ENCODE peak calls at places on chromosomes 11 and 22, in five cellular contexts. One of them, this sample, is unnamed.
A peak's percentile ranks its signal among the peaks of the same experiment; 100 is the strongest.

GRCh38 chr22:47337161-47337621 is 574.7 kb downstream of the TBC1D22A start:
- DNase-seq in HAP-1: no peak
- DNase-seq in left lung: no peak
- DNase-seq in fibroblast of mammary gland: peak; percentile 47
- DNase-seq in cardiac fibroblast: peak; percentile 4
- DNase-seq in this sample: peak; percentile 34

GRCh38 chr11:30147293-30147692 is 83.5 kb upstream of the FSHB start:
- DNase-seq in fibroblast of mammary gland: no peak
- DNase-seq in left lung: no peak
- DNase-seq in HAP-1: no peak
- DNase-seq in cardiac fibroblast: no peak
- DNase-seq in this sample: no peak

GRCh38 chr11:41612415-41612814 is 153.0 kb upstream of the LRRC4C start:
- DNase-seq in fibroblast of mammary gland: no peak
- DNase-seq in cardiac fibroblast: peak; percentile 27
- DNase-seq in HAP-1: no peak
- DNase-seq in left lung: no peak
- DNase-seq in this sample: peak; percentile 11

GRCh38 chr11:132258865-132259264 is 888.5 kb downstream of the NTM start:
- DNase-seq in fibroblast of mammary gland: no peak
- DNase-seq in HAP-1: no peak
- DNase-seq in cardiac fibroblast: peak; percentile 24
- DNase-seq in left lung: no peak
- DNase-seq in this sample: peak; percentile 16

GRCh38 chr11:2892215-2893020 is 6.8 kb upstream of the CDKN1C start:
- DNase-seq in HAP-1: peak; percentile 83
- DNase-seq in cardiac fibroblast: peak; percentile 41
- DNase-seq in fibroblast of mammary gland: peak; percentile 44
- DNase-seq in left lung: peak; percentile 74
- DNase-seq in this sample: peak; percentile 49

GRCh38 chr22:27372969-27373670 is 428.4 kb downstream of the MN1 start:
- DNase-seq in left lung: no peak
- DNase-seq in cardiac fibroblast: no peak
- DNase-seq in HAP-1: peak; percentile 83
- DNase-seq in fibroblast of mammary gland: no peak
- DNase-seq in this sample: no peak

GRCh38 chr11:60485987-60486386 is 6.6 kb upstream of the MS4A12 start:
- DNase-seq in cardiac fibroblast: peak; percentile 7
- DNase-seq in HAP-1: peak; percentile 76
- DNase-seq in left lung: no peak
- DNase-seq in fibroblast of mammary gland: no peak
- DNase-seq in this sample: no peak

GRCh38 chr11:111674941-111675340 is 72.7 kb downstream of the SIK2 start:
- DNase-seq in HAP-1: no peak
- DNase-seq in fibroblast of mammary gland: peak; percentile 57
- DNase-seq in left lung: no peak
- DNase-seq in cardiac fibroblast: no peak
- DNase-seq in this sample: no peak

GRCh38 chr11:62923634-62924411 is 2.7 kb upstream of the CHRM1 start:
- DNase-seq in cardiac fibroblast: no peak
- DNase-seq in fibroblast of mammary gland: no peak
- DNase-seq in left lung: no peak
- DNase-seq in HAP-1: peak; percentile 58
- DNase-seq in this sample: no peak

GRCh38 chr11:130606181-130606580 is 157.7 kb downstream of the ADAMTS15 start:
- DNase-seq in fibroblast of mammary gland: peak; percentile 79
- DNase-seq in left lung: no peak
- DNase-seq in cardiac fibroblast: no peak
- DNase-seq in HAP-1: no peak
- DNase-seq in this sample: peak; percentile 46

GRCh38 chr11:103108933-103109817 is at the start of gene DYNC2H1:
- DNase-seq in cardiac fibroblast: peak; percentile 93
- DNase-seq in HAP-1: peak; percentile 93
- DNase-seq in fibroblast of mammary gland: peak; percentile 91
- DNase-seq in left lung: peak; percentile 93
- DNase-seq in this sample: peak; percentile 93

GRCh38 chr11:85407648-85408047 is 219.5 kb downstream of the DLG2 start:
- DNase-seq in cardiac fibroblast: no peak
- DNase-seq in HAP-1: no peak
- DNase-seq in fibroblast of mammary gland: no peak
- DNase-seq in left lung: no peak
- DNase-seq in this sample: no peak

GRCh38 chr11:133833101-133833898 is 12.0 kb downstream of the SPATA19 start:
- DNase-seq in left lung: no peak
- DNase-seq in fibroblast of mammary gland: no peak
- DNase-seq in cardiac fibroblast: no peak
- DNase-seq in HAP-1: no peak
- DNase-seq in this sample: no peak

GRCh38 chr22:49257551-49257951 is 570.1 kb downstream of the BRD1 start:
- DNase-seq in cardiac fibroblast: no peak
- DNase-seq in left lung: no peak
- DNase-seq in fibroblast of mammary gland: no peak
- DNase-seq in HAP-1: no peak
- DNase-seq in this sample: no peak

GRCh38 chr11:36278531-36279245 is 10.5 kb downstream of the COMMD9 start:
- DNase-seq in left lung: no peak
- DNase-seq in cardiac fibroblast: no peak
- DNase-seq in fibroblast of mammary gland: no peak
- DNase-seq in HAP-1: no peak
- DNase-seq in this sample: no peak

GRCh38 chr11:103228807-103229206 is 119.6 kb downstream of the DYNC2H1 start:
- DNase-seq in HAP-1: peak; percentile 23
- DNase-seq in left lung: no peak
- DNase-seq in cardiac fibroblast: peak; percentile 21
- DNase-seq in fibroblast of mammary gland: peak; percentile 35
- DNase-seq in this sample: no peak

GRCh38 chr22:19773470-19774040 is 13.0 kb downstream of the TBX1 start:
- DNase-seq in HAP-1: no peak
- DNase-seq in cardiac fibroblast: no peak
- DNase-seq in fibroblast of mammary gland: no peak
- DNase-seq in left lung: no peak
- DNase-seq in this sample: no peak
- H3K4me3 ChIP-seq in HAP-1: no peak overlapping the region
- H3K4me3 ChIP-seq in cardiac fibroblast: no peak overlapping the region
- H3K4me3 ChIP-seq in fibroblast of mammary gland: no peak overlapping the region
- H3K4me3 ChIP-seq in left lung: no peak overlapping the region
- H3K4me3 ChIP-seq in this sample: no peak overlapping the region

GRCh38 chr22:35111244-35111643 is 45.3 kb downstream of the ISX start:
- DNase-seq in left lung: no peak
- DNase-seq in fibroblast of mammary gland: no peak
- DNase-seq in cardiac fibroblast: no peak
- DNase-seq in HAP-1: no peak
- DNase-seq in this sample: no peak
- H3K4me3 ChIP-seq in left lung: no peak overlapping the region
- H3K4me3 ChIP-seq in fibroblast of mammary gland: no peak overlapping the region
- H3K4me3 ChIP-seq in cardiac fibroblast: no peak overlapping the region
- H3K4me3 ChIP-seq in HAP-1: no peak overlapping the region
- H3K4me3 ChIP-seq in this sample: no peak overlapping the region

DNA sequence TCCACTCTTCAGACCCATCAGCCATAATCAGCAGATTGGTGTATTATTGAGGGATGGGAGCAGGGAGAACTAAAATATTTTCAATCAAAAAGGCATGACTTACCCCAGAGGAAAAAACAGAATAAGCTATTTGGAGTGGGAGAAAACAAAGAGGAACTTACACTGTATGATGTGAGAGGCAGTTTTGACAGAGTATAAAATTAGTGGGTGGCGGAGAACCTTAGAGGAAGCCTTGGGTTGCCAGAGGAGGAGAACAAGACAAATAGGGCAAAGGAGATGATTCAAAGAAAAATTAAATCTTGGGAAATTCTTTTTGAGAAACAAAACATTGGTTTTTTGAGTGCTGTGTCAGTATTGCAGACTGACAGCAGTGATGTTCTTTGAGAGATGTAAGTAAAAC is 284.9 kb downstream of the C11orf87 start:
- DNase-seq in fibroblast of mammary gland: no peak
- DNase-seq in cardiac fibroblast: no peak
- DNase-seq in left lung: no peak
- DNase-seq in HAP-1: no peak
- DNase-seq in this sample: no peak
- H3K4me3 ChIP-seq in fibroblast of mammary gland: no peak overlapping the region
- H3K4me3 ChIP-seq in cardiac fibroblast: no peak overlapping the region
- H3K4me3 ChIP-seq in left lung: no peak overlapping the region
- H3K4me3 ChIP-seq in HAP-1: no peak overlapping the region
- H3K4me3 ChIP-seq in this sample: no peak overlapping the region

DNA sequence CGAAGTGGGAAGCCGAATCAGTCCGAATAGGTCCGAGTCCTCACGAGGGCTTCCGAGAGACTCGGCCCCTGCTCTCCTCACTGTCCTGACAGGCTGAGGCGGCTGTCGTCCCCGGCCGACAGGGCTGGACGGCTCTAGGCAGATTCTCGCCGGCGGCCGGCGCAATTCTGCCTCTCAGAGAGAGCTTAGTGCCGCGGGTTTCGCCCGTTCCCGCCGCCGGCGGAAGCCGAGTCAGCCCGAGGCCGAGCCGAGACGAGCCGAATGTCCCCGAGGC is 247 bp upstream of the DEAF1 start:
- DNase-seq in fibroblast of mammary gland: no peak
- DNase-seq in HAP-1: no peak
- DNase-seq in cardiac fibroblast: no peak
- DNase-seq in left lung: no peak
- DNase-seq in this sample: no peak
- H3K4me3 ChIP-seq in fibroblast of mammary gland: peak overlapping the region; percentile 62
- H3K4me3 ChIP-seq in HAP-1: peak overlapping the region; percentile 92
- H3K4me3 ChIP-seq in cardiac fibroblast: peak overlapping the region; percentile 73
- H3K4me3 ChIP-seq in left lung: peak overlapping the region; percentile 77
- H3K4me3 ChIP-seq in this sample: peak overlapping the region; percentile 73

GRCh38 chr11:119091966-119092879 is 7.5 kb downstream of the HMBS start:
- DNase-seq in fibroblast of mammary gland: no peak
- DNase-seq in cardiac fibroblast: no peak
- DNase-seq in left lung: no peak
- DNase-seq in HAP-1: peak; percentile 50
- DNase-seq in this sample: no peak
- H3K4me3 ChIP-seq in fibroblast of mammary gland: peak overlapping the region; percentile 86
- H3K4me3 ChIP-seq in cardiac fibroblast: no peak overlapping the region
- H3K4me3 ChIP-seq in left lung: no peak overlapping the region
- H3K4me3 ChIP-seq in HAP-1: peak overlapping the region; percentile 92
- H3K4me3 ChIP-seq in this sample: peak overlapping the region; percentile 75

GRCh38 chr11:118217575-118217974 is 7.2 kb downstream of the JAML start:
- DNase-seq in cardiac fibroblast: no peak
- DNase-seq in HAP-1: no peak
- DNase-seq in fibroblast of mammary gland: no peak
- DNase-seq in left lung: no peak
- DNase-seq in this sample: no peak
- H3K4me3 ChIP-seq in cardiac fibroblast: no peak overlapping the region
- H3K4me3 ChIP-seq in HAP-1: no peak overlapping the region
- H3K4me3 ChIP-seq in fibroblast of mammary gland: no peak overlapping the region
- H3K4me3 ChIP-seq in left lung: no peak overlapping the region
- H3K4me3 ChIP-seq in this sample: no peak overlapping the region

GRCh38 chr11:44247508-44247907 is 62.4 kb downstream of the ALX4 start:
- DNase-seq in fibroblast of mammary gland: no peak
- DNase-seq in left lung: no peak
- DNase-seq in cardiac fibroblast: no peak
- DNase-seq in HAP-1: no peak
- DNase-seq in this sample: peak; percentile 17
- H3K4me3 ChIP-seq in fibroblast of mammary gland: no peak overlapping the region
- H3K4me3 ChIP-seq in left lung: no peak overlapping the region
- H3K4me3 ChIP-seq in cardiac fibroblast: no peak overlapping the region
- H3K4me3 ChIP-seq in HAP-1: no peak overlapping the region
- H3K4me3 ChIP-seq in this sample: no peak overlapping the region

GRCh38 chr11:65479184-65480145 is 19.4 kb upstream of the MALAT1 start:
- DNase-seq in fibroblast of mammary gland: peak; percentile 98
- DNase-seq in HAP-1: peak; percentile 53
- DNase-seq in left lung: no peak
- DNase-seq in cardiac fibroblast: peak; percentile 99
- DNase-seq in this sample: peak; percentile 99
- H3K4me3 ChIP-seq in fibroblast of mammary gland: peak overlapping the region; percentile 36
- H3K4me3 ChIP-seq in HAP-1: no peak overlapping the region
- H3K4me3 ChIP-seq in left lung: no peak overlapping the region
- H3K4me3 ChIP-seq in cardiac fibroblast: peak overlapping the region; percentile 26
- H3K4me3 ChIP-seq in this sample: peak overlapping the region; percentile 52

GRCh38 chr11:118156531-118157185 is 4.0 kb upstream of the SCN4B start:
- DNase-seq in cardiac fibroblast: no peak
- DNase-seq in left lung: no peak
- DNase-seq in HAP-1: peak; percentile 43
- DNase-seq in fibroblast of mammary gland: no peak
- DNase-seq in this sample: no peak
- H3K4me3 ChIP-seq in cardiac fibroblast: no peak overlapping the region
- H3K4me3 ChIP-seq in left lung: no peak overlapping the region
- H3K4me3 ChIP-seq in HAP-1: no peak overlapping the region
- H3K4me3 ChIP-seq in fibroblast of mammary gland: no peak overlapping the region
- H3K4me3 ChIP-seq in this sample: no peak overlapping the region

GRCh38 chr22:25110846-25111578 is 88.6 kb upstream of the CRYBB3 start:
- DNase-seq in left lung: peak; percentile 70
- DNase-seq in fibroblast of mammary gland: peak; percentile 64
- DNase-seq in cardiac fibroblast: peak; percentile 88
- DNase-seq in HAP-1: peak; percentile 81
- DNase-seq in this sample: peak; percentile 81

GRCh38 chr22:25111579-25112517 is 87.8 kb upstream of the CRYBB3 start:
- DNase-seq in left lung: peak; percentile 80
- DNase-seq in fibroblast of mammary gland: no peak
- DNase-seq in HAP-1: peak; percentile 52
- DNase-seq in cardiac fibroblast: no peak
- DNase-seq in this sample: no peak

GRCh38 chr22:25112538-25113253 is 87.0 kb upstream of the CRYBB3 start:
- DNase-seq in HAP-1: no peak
- DNase-seq in fibroblast of mammary gland: no peak
- DNase-seq in cardiac fibroblast: no peak
- DNase-seq in left lung: no peak
- DNase-seq in this sample: no peak

GRCh38 chr22:25109878-25110595 is 89.6 kb upstream of the CRYBB3 start:
- DNase-seq in fibroblast of mammary gland: no peak
- DNase-seq in cardiac fibroblast: no peak
- DNase-seq in left lung: no peak
- DNase-seq in HAP-1: no peak
- DNase-seq in this sample: no peak

GRCh38 chr22:25110596-25110845 is 89.1 kb upstream of the CRYBB3 start:
- DNase-seq in left lung: no peak
- DNase-seq in cardiac fibroblast: no peak
- DNase-seq in HAP-1: no peak
- DNase-seq in fibroblast of mammary gland: no peak
- DNase-seq in this sample: no peak
- H3K4me3 ChIP-seq in left lung: no peak overlapping the region
- H3K4me3 ChIP-seq in cardiac fibroblast: no peak overlapping the region
- H3K4me3 ChIP-seq in HAP-1: peak overlapping the region; percentile 46
- H3K4me3 ChIP-seq in fibroblast of mammary gland: no peak overlapping the region
- H3K4me3 ChIP-seq in this sample: peak overlapping the region; percentile 70